ENCODE peak calls at places on chromosome X, in five cellular contexts. F, T, M, V and G are unnamed samples.

GRCh38 chrX:95318882-95319281 is 1365.8 kb upstream of the DIAPH2 start:
- DNase-seq in F (no peak), T (no peak), M (peak), V (no peak), G (no peak)

GRCh38 chrX:40189621-40190020 is 91.9 kb upstream of the BCOR start:
- DNase-seq in F (no peak), T (no peak), M (peak), V (no peak), G (no peak)

GRCh38 chrX:13658602-13659001 is 5.7 kb downstream of the TCEANC start:
- DNase-seq in F (no peak), T (no peak), M (peak), V (no peak), G (peak)

GRCh38 chrX:6223516-6223915 is 5.2 kb downstream of the NLGN4X start:
- DNase-seq in F (no peak), T (no peak), M (no peak), V (no peak), G (no peak)

GRCh38 chrX:47608130-47608810 is 11.4 kb downstream of the SYN1 start:
- DNase-seq in F (no peak), T (no peak), M (no peak), V (no peak), G (no peak)

GRCh38 chrX:10591363-10592036 is 28.9 kb downstream of the MID1 start:
- DNase-seq in F (no peak), T (no peak), M (no peak), V (no peak), G (no peak)

GRCh38 chrX:150185766-150186165 is 177.4 kb upstream of the MAMLD1 start:
- DNase-seq in F (no peak), T (no peak), M (no peak), V (no peak), G (no peak)

GRCh38 chrX:7706032-7706431 is 136.9 kb upstream of the VCX start:
- DNase-seq in F (no peak), T (no peak), M (peak), V (no peak), G (no peak)

GRCh38 chrX:20362268-20363002 is 95.7 kb upstream of the RPS6KA3 start:
- DNase-seq in F (no peak), T (no peak), M (peak), V (no peak), G (no peak)